ENCODE peak calls at places on chromosomes 13 and 19, in five cellular contexts. One of them, this sample, is unnamed.

GRCh38 chr13:66578305-66578704 is 651.8 kb downstream of the PCDH9 start:
- DNase-seq in endothelial cell: no peak
- DNase-seq in NCI-H2081: no peak
- DNase-seq in EH: no peak
- DNase-seq in Ammon's horn: peak
- DNase-seq in this sample: no peak

GRCh38 chr13:43629691-43630480 is 156.9 kb downstream of the ENOX1 start:
- DNase-seq in EH: peak
- DNase-seq in endothelial cell: no peak
- DNase-seq in Ammon's horn: no peak
- DNase-seq in NCI-H2081: no peak
- DNase-seq in this sample: no peak

GRCh38 chr13:99997702-99998219 is 16.2 kb downstream of the ZIC2 start:
- DNase-seq in Ammon's horn: no peak
- DNase-seq in NCI-H2081: no peak
- DNase-seq in endothelial cell: no peak
- DNase-seq in EH: no peak
- DNase-seq in this sample: no peak

GRCh38 chr13:109276261-109276660 is 510.1 kb downstream of the IRS2 start:
- DNase-seq in endothelial cell: no peak
- DNase-seq in Ammon's horn: no peak
- DNase-seq in NCI-H2081: no peak
- DNase-seq in EH: no peak
- DNase-seq in this sample: no peak

GRCh38 chr13:50344717-50345116 is 329.5 kb downstream of the KCNRG start:
- DNase-seq in endothelial cell: no peak
- DNase-seq in NCI-H2081: no peak
- DNase-seq in Ammon's horn: no peak
- DNase-seq in EH: no peak
- DNase-seq in this sample: no peak

GRCh38 chr19:916645-917322 is 349 bp upstream of the KISS1R start:
- DNase-seq in endothelial cell: no peak
- DNase-seq in NCI-H2081: no peak
- DNase-seq in EH: no peak
- DNase-seq in Ammon's horn: no peak
- DNase-seq in this sample: no peak

GRCh38 chr19:32550666-32551065 is 30.3 kb upstream of the PDCD5 start:
- DNase-seq in endothelial cell: no peak
- DNase-seq in EH: no peak
- DNase-seq in Ammon's horn: peak
- DNase-seq in NCI-H2081: no peak
- DNase-seq in this sample: no peak

GRCh38 chr19:52896431-52897148 is 845 bp downstream of the ZNF320 start:
- DNase-seq in Ammon's horn: no peak
- DNase-seq in EH: peak
- DNase-seq in NCI-H2081: no peak
- DNase-seq in endothelial cell: peak
- DNase-seq in this sample: peak

GRCh38 chr19:11130824-11131455 is 24.6 kb downstream of the SPC24 start:
- DNase-seq in endothelial cell: peak
- DNase-seq in EH: peak
- DNase-seq in NCI-H2081: peak
- DNase-seq in Ammon's horn: peak
- DNase-seq in this sample: no peak

GRCh38 chr19:38711726-38712153 is 32.5 kb downstream of the CAPN12 start:
- DNase-seq in EH: peak
- DNase-seq in NCI-H2081: no peak
- DNase-seq in Ammon's horn: no peak
- DNase-seq in endothelial cell: no peak
- DNase-seq in this sample: no peak

GRCh38 chr19:40225440-40226305 is 816 bp downstream of the CCNP start:
- DNase-seq in EH: peak
- DNase-seq in endothelial cell: no peak
- DNase-seq in Ammon's horn: no peak
- DNase-seq in NCI-H2081: no peak
- DNase-seq in this sample: no peak

GRCh38 chr19:43847246-43847645 is 20.1 kb downstream of the ZNF283 start:
- DNase-seq in NCI-H2081: no peak
- DNase-seq in Ammon's horn: no peak
- DNase-seq in endothelial cell: no peak
- DNase-seq in EH: no peak
- DNase-seq in this sample: no peak

GRCh38 chr13:29704648-29705047 is 109.2 kb upstream of the SLC7A1 start:
- DNase-seq in NCI-H2081: no peak
- DNase-seq in Ammon's horn: no peak
- DNase-seq in endothelial cell: no peak
- DNase-seq in EH: peak
- DNase-seq in this sample: no peak

GRCh38 chr13:33279898-33280549 is 5.5 kb downstream of the STARD13 start:
- DNase-seq in endothelial cell: no peak
- DNase-seq in NCI-H2081: no peak
- DNase-seq in Ammon's horn: no peak
- DNase-seq in EH: peak
- DNase-seq in this sample: no peak

GRCh38 chr13:101417043-101417406 is 717 bp upstream of the NALCN start:
- DNase-seq in endothelial cell: no peak
- DNase-seq in EH: peak
- DNase-seq in NCI-H2081: peak
- DNase-seq in Ammon's horn: no peak
- DNase-seq in this sample: no peak

GRCh38 chr13:78192721-78193120 is 274.1 kb upstream of the EDNRB start:
- DNase-seq in NCI-H2081: no peak
- DNase-seq in Ammon's horn: no peak
- DNase-seq in EH: peak
- DNase-seq in endothelial cell: no peak
- DNase-seq in this sample: no peak

GRCh38 chr13:42101821-42102580 is 53.6 kb downstream of the DGKH start:
- DNase-seq in endothelial cell: no peak
- DNase-seq in NCI-H2081: peak
- DNase-seq in Ammon's horn: no peak
- DNase-seq in EH: no peak
- DNase-seq in this sample: no peak

GRCh38 chr13:23567792-23568480 is 2.3 kb upstream of the TNFRSF19 start:
- DNase-seq in NCI-H2081: no peak
- DNase-seq in EH: no peak
- DNase-seq in Ammon's horn: no peak
- DNase-seq in endothelial cell: no peak
- DNase-seq in this sample: peak

GRCh38 chr13:97496511-97496910 is 62.5 kb downstream of the RAP2A start:
- DNase-seq in EH: no peak
- DNase-seq in endothelial cell: no peak
- DNase-seq in NCI-H2081: no peak
- DNase-seq in Ammon's horn: no peak
- DNase-seq in this sample: no peak

GRCh38 chr19:32652893-32653625 is 21.9 kb downstream of the ANKRD27 start:
- DNase-seq in EH: peak
- DNase-seq in NCI-H2081: no peak
- DNase-seq in endothelial cell: no peak
- DNase-seq in Ammon's horn: peak
- DNase-seq in this sample: no peak

GRCh38 chr13:111886217-111886945 is 180.6 kb upstream of the SOX1 start:
- DNase-seq in endothelial cell: no peak
- DNase-seq in Ammon's horn: no peak
- DNase-seq in EH: no peak
- DNase-seq in NCI-H2081: no peak
- DNase-seq in this sample: no peak

GRCh38 chr13:97798836-97799235 is 154.6 kb upstream of the IPO5 start:
- DNase-seq in NCI-H2081: no peak
- DNase-seq in endothelial cell: no peak
- DNase-seq in Ammon's horn: no peak
- DNase-seq in EH: peak
- DNase-seq in this sample: no peak

GRCh38 chr13:24638096-24638495 is 42.1 kb upstream of the ATP12A start:
- DNase-seq in EH: no peak
- DNase-seq in endothelial cell: no peak
- DNase-seq in Ammon's horn: no peak
- DNase-seq in NCI-H2081: no peak
- DNase-seq in this sample: no peak

GRCh38 chr19:5189318-5189607 is 151.3 kb downstream of the PTPRS start:
- DNase-seq in endothelial cell: no peak
- DNase-seq in Ammon's horn: no peak
- DNase-seq in NCI-H2081: no peak
- DNase-seq in EH: no peak
- DNase-seq in this sample: no peak

GRCh38 chr19:50639121-50640112 is at the start of gene SYT3:
- DNase-seq in endothelial cell: no peak
- DNase-seq in EH: peak
- DNase-seq in NCI-H2081: no peak
- DNase-seq in Ammon's horn: peak
- DNase-seq in this sample: peak

GRCh38 chr19:44869728-44870470 is 21.2 kb upstream of the TOMM40 start:
- DNase-seq in NCI-H2081: no peak
- DNase-seq in EH: peak
- DNase-seq in endothelial cell: no peak
- DNase-seq in Ammon's horn: peak
- DNase-seq in this sample: no peak

GRCh38 chr13:26816876-26817275 is 56.3 kb upstream of the GPR12 start:
- DNase-seq in NCI-H2081: no peak
- DNase-seq in endothelial cell: no peak
- DNase-seq in EH: peak
- DNase-seq in Ammon's horn: no peak
- DNase-seq in this sample: no peak

GRCh38 chr19:39845621-39846175 is 481 bp downstream of the FBL start:
- DNase-seq in NCI-H2081: no peak
- DNase-seq in endothelial cell: no peak
- DNase-seq in Ammon's horn: no peak
- DNase-seq in EH: peak
- DNase-seq in this sample: no peak

GRCh38 chr13:47459512-47459911 is 541.6 kb downstream of the SUCLA2 start:
- DNase-seq in endothelial cell: no peak
- DNase-seq in Ammon's horn: no peak
- DNase-seq in EH: peak
- DNase-seq in NCI-H2081: no peak
- DNase-seq in this sample: no peak

GRCh38 chr13:83450586-83450985 is 431.7 kb downstream of the SLITRK1 start:
- DNase-seq in EH: peak
- DNase-seq in Ammon's horn: no peak
- DNase-seq in endothelial cell: no peak
- DNase-seq in NCI-H2081: no peak
- DNase-seq in this sample: no peak

GRCh38 chr19:44685877-44686276 is 13.1 kb upstream of the CEACAM16 start:
- DNase-seq in Ammon's horn: peak
- DNase-seq in NCI-H2081: no peak
- DNase-seq in EH: peak
- DNase-seq in endothelial cell: no peak
- DNase-seq in this sample: no peak

GRCh38 chr13:95607363-95607762 is 37.1 kb downstream of the DZIP1 start:
- DNase-seq in endothelial cell: no peak
- DNase-seq in Ammon's horn: no peak
- DNase-seq in EH: peak
- DNase-seq in NCI-H2081: no peak
- DNase-seq in this sample: no peak

GRCh38 chr13:109862627-109863026 is 76.2 kb upstream of the IRS2 start:
- DNase-seq in NCI-H2081: no peak
- DNase-seq in endothelial cell: no peak
- DNase-seq in EH: peak
- DNase-seq in Ammon's horn: no peak
- DNase-seq in this sample: no peak

GRCh38 chr19:2164020-2164988 is 571 bp downstream of the DOT1L start:
- DNase-seq in endothelial cell: peak
- DNase-seq in EH: peak
- DNase-seq in NCI-H2081: no peak
- DNase-seq in Ammon's horn: peak
- DNase-seq in this sample: no peak

GRCh38 chr19:10290876-10291553 is 1.3 kb downstream of the ICAM5 start:
- DNase-seq in EH: peak
- DNase-seq in endothelial cell: no peak
- DNase-seq in NCI-H2081: no peak
- DNase-seq in Ammon's horn: peak
- DNase-seq in this sample: no peak

GRCh38 chr13:20767309-20767943 is 6.3 kb downstream of the EEF1AKMT1 start:
- DNase-seq in endothelial cell: no peak
- DNase-seq in EH: no peak
- DNase-seq in NCI-H2081: no peak
- DNase-seq in Ammon's horn: no peak
- DNase-seq in this sample: no peak

GRCh38 chr19:45492627-45493470 is 4.0 kb downstream of the RTN2 start:
- DNase-seq in endothelial cell: peak
- DNase-seq in EH: peak
- DNase-seq in Ammon's horn: peak
- DNase-seq in NCI-H2081: no peak
- DNase-seq in this sample: no peak

GRCh38 chr19:3413796-3414327 is 47.5 kb downstream of the NFIC start:
- DNase-seq in Ammon's horn: no peak
- DNase-seq in NCI-H2081: no peak
- DNase-seq in EH: peak
- DNase-seq in endothelial cell: no peak
- DNase-seq in this sample: no peak

GRCh38 chr19:48842744-48843162 is 6.5 kb upstream of the HSD17B14 start:
- DNase-seq in EH: peak
- DNase-seq in Ammon's horn: peak
- DNase-seq in NCI-H2081: peak
- DNase-seq in endothelial cell: peak
- DNase-seq in this sample: peak